ENCODE peak calls at places on chromosomes 13 and 19, in eight cellular contexts. One of them, this sample, is unnamed.

GRCh38 chr13:22196777-22197176 is 525.9 kb downstream of the FGF9 start:
- DNase-seq in IMR-90: no peak
- DNase-seq in tibial nerve: no peak
- DNase-seq in ovary: no peak
- DNase-seq in H1: no peak
- DNase-seq in vagina: no peak
- DNase-seq in stomach: no peak
- DNase-seq in Peyer's patch: no peak
- DNase-seq in this sample: no peak

GRCh38 chr13:40026174-40026585 is 370.7 kb downstream of the COG6 start:
- DNase-seq in stomach: no peak
- DNase-seq in IMR-90: peak; percentile 11
- DNase-seq in H1: no peak
- DNase-seq in tibial nerve: no peak
- DNase-seq in Peyer's patch: no peak
- DNase-seq in ovary: no peak
- DNase-seq in vagina: no peak
- DNase-seq in this sample: no peak

GRCh38 chr13:40288259-40288658 is 378.2 kb downstream of the FOXO1 start:
- DNase-seq in Peyer's patch: no peak
- DNase-seq in H1: no peak
- DNase-seq in IMR-90: no peak
- DNase-seq in tibial nerve: no peak
- DNase-seq in stomach: no peak
- DNase-seq in vagina: no peak
- DNase-seq in ovary: no peak
- DNase-seq in this sample: no peak

GRCh38 chr13:76383671-76384461 is 502.3 kb downstream of the KCTD12 start:
- DNase-seq in vagina: no peak
- DNase-seq in stomach: no peak
- DNase-seq in tibial nerve: peak; percentile 5
- DNase-seq in H1: no peak
- DNase-seq in ovary: no peak
- DNase-seq in Peyer's patch: no peak
- DNase-seq in IMR-90: peak; percentile 94
- DNase-seq in this sample: peak; percentile 14

GRCh38 chr13:29472317-29472961 is 123.0 kb downstream of the SLC7A1 start:
- DNase-seq in Peyer's patch: no peak
- DNase-seq in IMR-90: peak; percentile 58
- DNase-seq in H1: peak; percentile 78
- DNase-seq in vagina: no peak
- DNase-seq in stomach: peak; percentile 47
- DNase-seq in ovary: no peak
- DNase-seq in tibial nerve: peak; percentile 54
- DNase-seq in this sample: peak; percentile 62

GRCh38 chr19:41174297-41174928 is 18.6 kb upstream of the CYP2S1 start:
- DNase-seq in IMR-90: no peak
- DNase-seq in vagina: no peak
- DNase-seq in ovary: no peak
- DNase-seq in tibial nerve: no peak
- DNase-seq in stomach: peak; percentile 55
- DNase-seq in Peyer's patch: peak; percentile 82
- DNase-seq in H1: no peak
- DNase-seq in this sample: no peak

GRCh38 chr19:15181394-15181793 is 19.4 kb downstream of the NOTCH3 start:
- DNase-seq in Peyer's patch: no peak
- DNase-seq in stomach: no peak
- DNase-seq in ovary: no peak
- DNase-seq in IMR-90: no peak
- DNase-seq in tibial nerve: no peak
- DNase-seq in H1: no peak
- DNase-seq in vagina: no peak
- DNase-seq in this sample: no peak

GRCh38 chr13:98970293-98970692 is 7.6 kb downstream of the DOCK9 start:
- DNase-seq in tibial nerve: no peak
- DNase-seq in stomach: no peak
- DNase-seq in H1: no peak
- DNase-seq in IMR-90: no peak
- DNase-seq in vagina: no peak
- DNase-seq in Peyer's patch: no peak
- DNase-seq in ovary: no peak
- DNase-seq in this sample: no peak

GRCh38 chr13:26132756-26133155 is 80.9 kb upstream of the SHISA2 start:
- DNase-seq in stomach: no peak
- DNase-seq in ovary: no peak
- DNase-seq in tibial nerve: no peak
- DNase-seq in Peyer's patch: no peak
- DNase-seq in IMR-90: peak; percentile 13
- DNase-seq in H1: no peak
- DNase-seq in vagina: no peak
- DNase-seq in this sample: peak; percentile 27

GRCh38 chr19:17721821-17722220 is 2.5 kb downstream of the MAP1S start:
- DNase-seq in Peyer's patch: no peak
- DNase-seq in vagina: no peak
- DNase-seq in stomach: no peak
- DNase-seq in tibial nerve: no peak
- DNase-seq in ovary: no peak
- DNase-seq in H1: no peak
- DNase-seq in IMR-90: peak; percentile 13
- DNase-seq in this sample: no peak

GRCh38 chr19:33236696-33237390 is 11.2 kb upstream of the SLC7A10 start:
- DNase-seq in ovary: no peak
- DNase-seq in Peyer's patch: no peak
- DNase-seq in IMR-90: no peak
- DNase-seq in tibial nerve: no peak
- DNase-seq in stomach: no peak
- DNase-seq in H1: no peak
- DNase-seq in vagina: no peak
- DNase-seq in this sample: no peak

GRCh38 chr13:32060319-32060924 is 28.8 kb downstream of the FRY start:
- DNase-seq in stomach: no peak
- DNase-seq in tibial nerve: no peak
- DNase-seq in H1: no peak
- DNase-seq in Peyer's patch: no peak
- DNase-seq in vagina: no peak
- DNase-seq in IMR-90: peak; percentile 14
- DNase-seq in ovary: no peak
- DNase-seq in this sample: no peak

GRCh38 chr13:89401209-89401810 is 1730.1 kb downstream of the SLITRK5 start:
- DNase-seq in tibial nerve: no peak
- DNase-seq in ovary: no peak
- DNase-seq in vagina: no peak
- DNase-seq in IMR-90: peak; percentile 73
- DNase-seq in H1: no peak
- DNase-seq in stomach: no peak
- DNase-seq in Peyer's patch: no peak
- DNase-seq in this sample: no peak

GRCh38 chr13:19069684-19070397 is 111.8 kb downstream of the TUBA3C start:
- DNase-seq in Peyer's patch: no peak
- DNase-seq in vagina: peak; percentile 71
- DNase-seq in stomach: no peak
- DNase-seq in IMR-90: no peak
- DNase-seq in tibial nerve: no peak
- DNase-seq in ovary: no peak
- DNase-seq in H1: no peak
- DNase-seq in this sample: no peak

GRCh38 chr13:30892966-30893365 is 13.1 kb upstream of the MEDAG start:
- DNase-seq in stomach: no peak
- DNase-seq in vagina: no peak
- DNase-seq in H1: peak; percentile 94
- DNase-seq in Peyer's patch: no peak
- DNase-seq in IMR-90: peak; percentile 48
- DNase-seq in ovary: no peak
- DNase-seq in tibial nerve: peak; percentile 59
- DNase-seq in this sample: peak; percentile 83
- TF ChIP-seq CTCF in stomach: no peak
- TF ChIP-seq CTCF in vagina: no peak
- TF ChIP-seq CTCF in H1: peak; percentile 75
- TF ChIP-seq CTCF in Peyer's patch: no peak
- TF ChIP-seq CTCF in IMR-90: peak; percentile 54
- TF ChIP-seq CTCF in ovary: no peak
- TF ChIP-seq CTCF in tibial nerve: no peak
- TF ChIP-seq CTCF in this sample: peak; percentile 33

GRCh38 chr19:49593233-49594113 is 2.5 kb downstream of the PRR12 start:
- DNase-seq in ovary: peak; percentile 94
- DNase-seq in stomach: peak; percentile 94
- DNase-seq in tibial nerve: peak; percentile 93
- DNase-seq in IMR-90: peak; percentile 89
- DNase-seq in vagina: peak; percentile 95
- DNase-seq in Peyer's patch: peak; percentile 95
- DNase-seq in H1: peak; percentile 95
- DNase-seq in this sample: peak; percentile 96
- H3K4me1 ChIP-seq in ovary: peaks cover 3% of the 10 kb centered on the region
- H3K4me1 ChIP-seq in stomach: peaks cover 21% of the 10 kb centered on the region
- H3K4me1 ChIP-seq in tibial nerve: no peaks in the 10 kb centered on the region
- H3K4me1 ChIP-seq in IMR-90: peaks cover 7% of the 10 kb centered on the region
- H3K4me1 ChIP-seq in vagina: peaks cover 24% of the 10 kb centered on the region
- H3K4me1 ChIP-seq in Peyer's patch: peaks cover 6% of the 10 kb centered on the region
- H3K4me1 ChIP-seq in H1: peaks cover 3% of the 10 kb centered on the region
- H3K4me1 ChIP-seq in this sample: peaks cover 18% of the 10 kb centered on the region

DNA sequence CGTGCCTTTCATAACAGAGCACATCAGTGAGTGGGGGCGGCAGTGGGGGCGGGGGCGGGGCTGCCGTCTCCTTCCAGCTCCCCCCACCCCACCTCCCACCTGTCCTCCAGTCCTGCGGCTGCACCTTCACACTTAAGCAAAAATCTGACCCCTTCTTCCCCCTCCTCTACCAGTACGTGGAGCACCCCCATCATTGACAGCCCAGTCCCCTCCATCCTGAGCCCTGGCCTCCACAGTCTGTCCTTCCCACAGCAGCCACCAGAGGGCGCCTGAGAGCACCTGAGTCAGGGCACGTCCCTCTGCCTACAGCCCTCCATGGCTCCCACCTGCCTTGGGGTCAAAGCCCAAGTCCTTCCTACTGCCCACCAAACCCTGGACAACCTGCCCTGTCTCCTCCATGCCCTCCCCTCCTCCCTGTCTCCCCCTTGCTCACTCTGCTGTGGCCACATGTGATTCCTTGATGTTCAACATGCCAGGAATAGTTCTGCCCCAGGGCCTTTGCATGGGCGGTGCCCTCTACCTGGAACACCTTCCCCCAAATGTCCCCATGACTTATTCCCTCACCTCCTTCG is 4.0 kb downstream of the EBI3 start:
- DNase-seq in H1: peak; percentile 98
- DNase-seq in vagina: no peak
- DNase-seq in tibial nerve: peak; percentile 37
- DNase-seq in Peyer's patch: peak; percentile 66
- DNase-seq in stomach: peak; percentile 54
- DNase-seq in ovary: peak; percentile 48
- DNase-seq in IMR-90: peak; percentile 8
- DNase-seq in this sample: peak; percentile 53
- TF ChIP-seq POLR2A in H1: no peak
- TF ChIP-seq POLR2A in vagina: no peak
- TF ChIP-seq POLR2A in tibial nerve: no peak
- TF ChIP-seq POLR2A in Peyer's patch: no peak
- TF ChIP-seq POLR2A in stomach: no peak
- TF ChIP-seq POLR2A in ovary: no peak
- TF ChIP-seq POLR2A in IMR-90: no peak
- TF ChIP-seq POLR2A in this sample: no peak

GRCh38 chr19:50046649-50047503 is 21.1 kb downstream of the ZNF473 start:
- DNase-seq in ovary: no peak
- DNase-seq in vagina: no peak
- DNase-seq in H1: peak; percentile 84
- DNase-seq in Peyer's patch: no peak
- DNase-seq in IMR-90: peak; percentile 18
- DNase-seq in tibial nerve: peak; percentile 77
- DNase-seq in stomach: peak; percentile 29
- DNase-seq in this sample: peak; percentile 78
- TF ChIP-seq CTCF in ovary: peak; percentile 10
- TF ChIP-seq CTCF in vagina: peak; percentile 50
- TF ChIP-seq CTCF in H1: peak; percentile 76
- TF ChIP-seq CTCF in Peyer's patch: peak; percentile 55
- TF ChIP-seq CTCF in IMR-90: peak; percentile 49
- TF ChIP-seq CTCF in tibial nerve: peak; percentile 24
- TF ChIP-seq CTCF in stomach: peak; percentile 51
- TF ChIP-seq CTCF in this sample: peak; percentile 74

GRCh38 chr19:28290963-28291657 is 921.8 kb downstream of the UQCRFS1 start:
- DNase-seq in IMR-90: no peak
- DNase-seq in tibial nerve: no peak
- DNase-seq in ovary: no peak
- DNase-seq in H1: no peak
- DNase-seq in stomach: no peak
- DNase-seq in vagina: no peak
- DNase-seq in Peyer's patch: no peak
- DNase-seq in this sample: no peak

GRCh38 chr19:28291874-28292273 is 921.1 kb downstream of the UQCRFS1 start:
- DNase-seq in ovary: no peak
- DNase-seq in tibial nerve: no peak
- DNase-seq in Peyer's patch: no peak
- DNase-seq in stomach: no peak
- DNase-seq in IMR-90: no peak
- DNase-seq in H1: no peak
- DNase-seq in vagina: peak; percentile 60
- DNase-seq in this sample: no peak

GRCh38 chr19:28292822-28293500 is 920.0 kb downstream of the UQCRFS1 start:
- DNase-seq in Peyer's patch: no peak
- DNase-seq in H1: no peak
- DNase-seq in ovary: no peak
- DNase-seq in vagina: no peak
- DNase-seq in IMR-90: no peak
- DNase-seq in stomach: no peak
- DNase-seq in tibial nerve: no peak
- DNase-seq in this sample: no peak

GRCh38 chr19:28288850-28289249 is 924.1 kb downstream of the UQCRFS1 start:
- DNase-seq in IMR-90: no peak
- DNase-seq in vagina: no peak
- DNase-seq in stomach: no peak
- DNase-seq in tibial nerve: no peak
- DNase-seq in ovary: no peak
- DNase-seq in H1: no peak
- DNase-seq in Peyer's patch: no peak
- DNase-seq in this sample: no peak

GRCh38 chr19:28289294-28290063 is 923.5 kb downstream of the UQCRFS1 start:
- DNase-seq in IMR-90: no peak
- DNase-seq in H1: no peak
- DNase-seq in stomach: no peak
- DNase-seq in vagina: no peak
- DNase-seq in ovary: no peak
- DNase-seq in Peyer's patch: no peak
- DNase-seq in tibial nerve: no peak
- DNase-seq in this sample: peak; percentile 56
- H3K4me1 ChIP-seq in IMR-90: no peaks in the 10 kb centered on the region
- H3K4me1 ChIP-seq in H1: peaks cover 34% of the 10 kb centered on the region
- H3K4me1 ChIP-seq in stomach: no peaks in the 10 kb centered on the region
- H3K4me1 ChIP-seq in vagina: peaks cover 11% of the 10 kb centered on the region
- H3K4me1 ChIP-seq in ovary: peaks cover 9% of the 10 kb centered on the region
- H3K4me1 ChIP-seq in Peyer's patch: no peaks in the 10 kb centered on the region
- H3K4me1 ChIP-seq in tibial nerve: no peaks in the 10 kb centered on the region
- H3K4me1 ChIP-seq in this sample: peaks cover 9% of the 10 kb centered on the region

GRCh38 chr19:50428768-50429463 is 3.8 kb upstream of the MYBPC2 start:
- DNase-seq in vagina: no peak
- DNase-seq in IMR-90: no peak
- DNase-seq in stomach: no peak
- DNase-seq in H1: no peak
- DNase-seq in tibial nerve: no peak
- DNase-seq in ovary: no peak
- DNase-seq in Peyer's patch: no peak
- DNase-seq in this sample: no peak
- TF ChIP-seq POLR2A in vagina: no peak
- TF ChIP-seq POLR2A in IMR-90: no peak
- TF ChIP-seq POLR2A in stomach: no peak
- TF ChIP-seq POLR2A in H1: no peak
- TF ChIP-seq POLR2A in tibial nerve: no peak
- TF ChIP-seq POLR2A in ovary: no peak
- TF ChIP-seq POLR2A in Peyer's patch: no peak
- TF ChIP-seq POLR2A in this sample: no peak

GRCh38 chr13:46472384-46472783 is 80.6 kb upstream of the LRCH1 start:
- DNase-seq in stomach: no peak
- DNase-seq in Peyer's patch: no peak
- DNase-seq in H1: no peak
- DNase-seq in tibial nerve: no peak
- DNase-seq in ovary: no peak
- DNase-seq in IMR-90: no peak
- DNase-seq in vagina: no peak
- DNase-seq in this sample: no peak
- TF ChIP-seq CTCF in stomach: no peak
- TF ChIP-seq CTCF in Peyer's patch: no peak
- TF ChIP-seq CTCF in H1: no peak
- TF ChIP-seq CTCF in tibial nerve: no peak
- TF ChIP-seq CTCF in ovary: no peak
- TF ChIP-seq CTCF in IMR-90: no peak
- TF ChIP-seq CTCF in vagina: no peak
- TF ChIP-seq CTCF in this sample: no peak

This sample was measured in testis.